ENCODE peak calls at places on chromosomes 11 and 22, in eight cellular contexts. R, Z, U, B, I, J, Y and H are unnamed samples. For H3K9me3, the result is how much of the 10 kb centered on the place peaks cover.

GRCh38 chr11:108576523-108576922 is 17.0 kb downstream of the EXPH5 start:
- DNase-seq in I (no peak), B (no peak), Y (no peak), J (no peak), R (no peak), Z (no peak), U (no peak), H (no peak)

GRCh38 chr11:66317766-66318575 is 1.1 kb upstream of the CD248 start:
- DNase-seq in U (peak), B (peak), R (peak), J (peak), Y (peak), I (peak), Z (peak), H (no peak)

GRCh38 chr11:116104480-116105174 is 600.4 kb upstream of the CADM1 start:
- DNase-seq in Y (no peak), U (no peak), J (no peak), I (no peak), B (no peak), R (no peak), Z (no peak), H (no peak)

GRCh38 chr22:46054091-46054877 is 77.3 kb upstream of the WNT7B start:
- DNase-seq in Y (peak), R (peak), I (peak), B (peak), U (peak), J (peak), Z (peak), H (no peak)

GRCh38 chr11:69644071-69644961 is 3.4 kb downstream of the CCND1 start:
- DNase-seq in J (peak), R (peak), Z (peak), Y (peak), U (peak), B (peak), I (peak), H (no peak)

GRCh38 chr11:97847730-97848129 is 1173.0 kb upstream of the CNTN5 start:
- DNase-seq in Y (no peak), I (no peak), R (no peak), Z (no peak), B (no peak), U (no peak), J (no peak), H (no peak)

GRCh38 chr22:43159484-43160178 is 8.3 kb downstream of the TSPO start:
- DNase-seq in R (no peak), Z (peak), Y (no peak), U (peak), B (peak), J (peak), I (peak), H (no peak)

GRCh38 chr11:112113539-112114457 is 27.1 kb downstream of the SDHD start:
- DNase-seq in J (no peak), R (no peak), Z (no peak), U (peak), I (no peak), B (no peak), Y (no peak), H (no peak)

GRCh38 chr11:35160902-35161585 is 22.1 kb downstream of the CD44 start:
- DNase-seq in J (no peak), B (no peak), Y (no peak), R (no peak), I (no peak), U (no peak), Z (no peak), H (no peak)

GRCh38 chr11:2394818-2395105 is 5.8 kb upstream of the TSSC4 start:
- DNase-seq in Y (no peak), J (no peak), Z (no peak), I (no peak), R (no peak), B (no peak), U (no peak), H (no peak)

GRCh38 chr22:20803696-20804324 is 29.9 kb downstream of the SERPIND1 start:
- DNase-seq in R (no peak), Z (peak), U (peak), I (peak), Y (no peak), B (peak), J (no peak), H (peak)

GRCh38 chr11:10294289-10294953 is 402 bp upstream of the SBF2 start:
- DNase-seq in J (peak), U (peak), Y (no peak), B (peak), I (peak), R (peak), Z (no peak), H (no peak)

GRCh38 chr11:95412074-95412473 is 181.1 kb upstream of the SESN3 start:
- DNase-seq in U (no peak), Y (no peak), R (no peak), J (no peak), I (no peak), B (no peak), Z (no peak), H (no peak)

GRCh38 chr11:129372609-129373488 is 2.8 kb upstream of the BARX2 start:
- DNase-seq in R (no peak), Y (no peak), I (no peak), U (no peak), Z (no peak), B (no peak), J (no peak), H (no peak)

DNA sequence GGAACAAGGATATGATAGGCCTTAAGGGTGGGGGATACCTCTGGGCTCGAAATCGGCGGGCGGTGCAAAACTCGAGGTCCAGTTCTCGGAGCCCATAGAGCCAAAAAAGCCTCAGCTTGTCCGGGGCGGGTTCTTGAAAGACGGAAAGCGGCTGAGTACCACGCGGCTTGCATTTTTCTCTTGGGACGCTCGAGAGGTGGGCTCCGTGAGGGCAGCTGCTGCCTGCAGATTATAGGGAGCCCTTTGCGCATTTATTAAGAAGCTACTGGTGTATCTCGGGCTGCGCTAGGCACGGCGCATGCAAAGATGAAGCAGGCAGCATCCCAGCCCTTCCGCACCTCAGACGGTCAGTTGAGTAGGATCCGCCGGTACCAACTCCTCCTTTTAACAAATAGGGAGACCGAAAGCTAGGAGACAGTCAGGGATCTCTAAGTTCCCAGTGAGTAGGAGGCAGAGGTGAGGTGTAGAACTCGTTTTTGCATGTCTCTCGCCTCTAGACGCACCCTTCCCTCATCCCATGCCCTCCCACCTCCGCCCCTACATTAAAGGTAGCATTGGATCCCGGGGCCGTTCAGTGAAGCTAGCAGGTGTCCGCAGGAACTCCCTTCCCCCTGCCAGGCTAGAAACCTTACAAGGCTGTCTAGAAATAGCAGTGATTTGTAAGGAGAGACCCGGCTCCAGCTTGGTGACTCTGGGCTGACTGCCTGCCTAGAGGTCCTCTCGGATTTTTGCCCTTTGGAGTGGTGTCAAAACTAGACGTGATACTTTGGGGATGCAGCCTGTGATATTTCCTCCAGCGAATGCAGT is 768 bp downstream of the LDHA start:
- DNase-seq in B (peak), Z (peak), R (peak), I (no peak), J (peak), U (peak), Y (no peak), H (no peak)
- H3K9me3 ChIP-seq in B (under half), Z (under half), R (under half), I (under half), J (under half), U (under half), Y (under half), H (under half)

GRCh38 chr22:48545976-48546375 is 1281.7 kb downstream of the BRD1 start:
- DNase-seq in U (no peak), Z (no peak), I (no peak), R (no peak), B (no peak), Y (no peak), J (no peak), H (no peak)
- H3K9me3 ChIP-seq in U (under half), Z (under half), I (under half), R (under half), B (under half), Y (under half), J (under half), H (under half)

GRCh38 chr11:86067230-86068137 is 1.4 kb downstream of the PICALM start:
- DNase-seq in Y (no peak), B (peak), J (no peak), I (no peak), R (no peak), Z (no peak), U (no peak), H (no peak)

GRCh38 chr11:86068138-86068861 is 584 bp downstream of the PICALM start:
- DNase-seq in B (peak), Y (peak), I (peak), Z (peak), R (peak), J (peak), U (peak), H (peak)

GRCh38 chr11:86066033-86066432 is 2.9 kb downstream of the PICALM start:
- DNase-seq in B (no peak), Y (no peak), Z (no peak), I (no peak), U (no peak), R (no peak), J (no peak), H (no peak)

GRCh38 chr11:86068951-86069407 is at the start of gene PICALM:
- DNase-seq in R (peak), U (peak), Y (peak), Z (peak), J (peak), I (peak), B (peak), H (peak)

GRCh38 chr11:86066606-86067229 is 2.2 kb downstream of the PICALM start:
- DNase-seq in I (no peak), J (no peak), B (no peak), Y (no peak), U (no peak), R (no peak), Z (no peak), H (no peak)
- H3K9me3 ChIP-seq in I (under half), J (under half), B (under half), Y (under half), U (under half), R (under half), Z (under half), H (under half)

DNA sequence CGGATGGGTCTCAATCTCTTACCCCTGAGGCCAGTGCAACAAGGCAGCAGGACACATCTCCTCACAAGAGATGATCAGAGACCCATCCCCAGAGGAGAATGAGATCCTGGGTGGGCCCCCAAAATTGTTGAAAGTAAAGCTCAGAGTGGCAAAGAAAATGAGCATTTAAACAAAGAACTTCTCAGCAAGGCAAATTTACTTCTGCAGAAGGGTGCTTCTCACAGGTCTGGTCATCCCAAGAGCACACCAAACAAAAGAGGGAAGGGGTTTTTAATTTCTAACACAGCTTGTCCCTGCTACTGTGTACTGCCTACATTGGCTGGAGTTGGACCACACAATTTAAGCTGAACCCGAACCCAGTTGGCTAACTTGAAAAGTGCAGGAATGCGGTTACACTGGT is 1628.6 kb upstream of the RAG2 start:
- DNase-seq in Y (no peak), B (no peak), R (no peak), I (no peak), J (no peak), U (no peak), Z (no peak), H (no peak)
- H3K9me3 ChIP-seq in Y (under half), B (under half), R (half or more), I (under half), J (under half), U (under half), Z (under half), H (under half)

GRCh38 chr11:54603898-54604297 is at the start of gene OR4C46:
- DNase-seq in U (no peak), R (no peak), I (no peak), Y (no peak), J (no peak), B (no peak), Z (no peak), H (no peak)
- H3K9me3 ChIP-seq in U (under half), R (under half), I (under half), Y (under half), J (under half), B (under half), Z (under half), H (under half)

DNA sequence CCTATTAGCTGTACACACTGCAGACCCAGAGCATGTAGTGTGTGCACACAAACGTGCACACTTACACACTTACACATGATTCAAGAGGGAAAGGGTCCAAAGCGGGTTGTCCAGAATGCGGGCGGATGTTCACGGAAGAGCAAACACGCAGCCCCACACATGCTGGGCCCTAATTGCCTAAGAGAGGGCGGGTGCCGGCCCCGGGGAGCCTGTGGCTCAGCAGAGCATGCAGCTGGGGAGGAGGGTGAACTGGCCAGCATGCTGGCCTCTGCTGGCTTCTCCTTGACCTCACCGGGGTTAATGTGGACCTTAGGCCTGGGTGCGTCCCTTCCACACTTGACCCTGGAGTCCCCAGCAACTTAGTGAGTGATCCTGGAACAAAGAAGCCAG is 816.3 kb downstream of the BRD1 start:
- DNase-seq in R (no peak), Y (peak), B (peak), I (no peak), Z (peak), J (no peak), U (no peak), H (no peak)
- H3K9me3 ChIP-seq in R (under half), Y (under half), B (under half), I (under half), Z (under half), J (under half), U (under half), H (under half)

DNA sequence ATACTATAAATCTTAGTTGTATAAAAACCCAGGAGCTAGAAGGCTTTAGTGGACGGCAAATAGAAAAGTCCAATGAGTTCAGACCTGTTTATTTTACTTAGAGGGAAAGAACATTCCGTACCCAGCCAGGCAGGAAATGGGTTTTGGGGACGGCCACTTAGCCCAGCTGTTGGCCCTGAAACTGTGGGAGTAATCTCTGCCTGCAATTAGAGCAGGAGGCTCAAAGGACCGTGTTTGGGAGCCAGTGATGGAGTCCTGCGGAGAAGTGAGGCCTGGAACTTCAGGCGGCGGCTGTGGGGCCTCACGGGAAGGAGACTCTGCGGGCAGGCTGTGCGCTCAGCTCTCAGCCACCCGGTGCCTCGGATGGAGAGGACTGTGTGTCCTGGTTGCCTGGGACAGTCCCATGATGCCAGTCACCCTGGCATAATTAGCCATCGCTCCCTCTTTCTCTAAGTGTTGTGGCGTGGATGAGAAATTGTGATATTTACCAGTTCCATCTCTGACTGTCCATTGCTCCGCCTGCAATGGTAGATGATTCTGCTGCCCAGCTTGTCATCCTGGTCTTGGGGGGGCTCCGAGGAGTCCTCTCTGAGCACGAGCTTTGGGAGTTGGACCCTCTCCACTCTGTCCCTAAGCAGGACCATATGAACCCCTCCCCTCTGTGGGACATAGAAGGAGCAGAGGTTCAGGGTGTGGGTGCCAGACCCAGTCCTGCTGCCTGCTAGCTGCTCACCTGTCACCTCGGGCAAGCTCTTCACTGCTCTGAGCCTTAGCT is 530.3 kb downstream of the TBC1D22A start:
- DNase-seq in U (peak), I (no peak), J (peak), R (no peak), B (no peak), Y (no peak), Z (peak), H (no peak)
- H3K9me3 ChIP-seq in U (under half), I (under half), J (under half), R (under half), B (under half), Y (under half), Z (under half), H (under half)